ENCODE peak calls at places on chromosomes 12 and 14, in eight cellular contexts. P is endodermal cell; V is hippocampal formation; F is cardiac fibroblast; R is NCI-H1092; U is stimulated activated CD8-positive, alpha-beta memory T cell treated with anti-CD3 and anti-CD28 coated beads, Interleukin-7, amount 100 ng/mL, for 1 hour; T is naive thymus-derived CD8-positive, alpha-beta T cell; K is NCI-H510A treated with DMSO at 0.1 percent for 48 hours. E is an unnamed sample.

GRCh38 chr14:75277796-75278421 is 719 bp upstream of the FOS start:
- DNase-seq in P (no peak), V (no peak), F (peak), R (no peak), U (no peak), T (no peak), K (peak), E (no peak)

GRCh38 chr12:55797550-55797949 is 20.0 kb downstream of the SARNP start:
- DNase-seq in P (no peak), V (no peak), F (no peak), R (no peak), U (no peak), T (no peak), K (no peak), E (no peak)

GRCh38 chr12:108875682-108876361 is 4.1 kb upstream of the DAO start:
- DNase-seq in P (no peak), V (no peak), F (peak), R (no peak), U (no peak), T (no peak), K (no peak), E (no peak)

GRCh38 chr12:43921666-43922337 is 85.9 kb downstream of the TMEM117 start:
- DNase-seq in P (no peak), V (no peak), F (peak), R (no peak), U (no peak), T (no peak), K (no peak), E (no peak)

GRCh38 chr14:39050389-39050788 is 52.6 kb downstream of the SEC23A start:
- DNase-seq in P (no peak), V (no peak), F (peak), R (no peak), U (no peak), T (no peak), K (no peak), E (no peak)

GRCh38 chr12:31712877-31713276 is 15.9 kb downstream of the AMN1 start:
- DNase-seq in P (no peak), V (no peak), F (no peak), R (no peak), U (no peak), T (no peak), K (no peak), E (no peak)

GRCh38 chr14:100895411-100895810 is 8.1 kb downstream of the RTL1 start:
- DNase-seq in P (no peak), V (no peak), F (no peak), R (no peak), U (no peak), T (no peak), K (no peak), E (no peak)

GRCh38 chr12:64746663-64747062 is 12.5 kb downstream of the GNS start:
- DNase-seq in P (no peak), V (no peak), F (peak), R (no peak), U (no peak), T (no peak), K (no peak), E (no peak)

GRCh38 chr12:75766263-75767160 is 255.1 kb upstream of the KRR1 start:
- DNase-seq in P (no peak), V (no peak), F (peak), R (no peak), U (no peak), T (no peak), K (peak), E (no peak)

GRCh38 chr12:202081-202731 is 11.8 kb downstream of the SLC6A12 start:
- DNase-seq in P (peak), V (no peak), F (no peak), R (peak), U (no peak), T (no peak), K (peak), E (no peak)

GRCh38 chr14:23306412-23307145 is at the start of gene BCL2L2:
- DNase-seq in P (peak), V (peak), F (peak), R (peak), U (no peak), T (no peak), K (peak), E (peak)

GRCh38 chr12:40646456-40646855 is 45.8 kb upstream of the CNTN1 start:
- DNase-seq in P (no peak), V (no peak), F (no peak), R (no peak), U (no peak), T (no peak), K (no peak), E (no peak)

GRCh38 chr12:30694971-30695326 is 720 bp downstream of the IPO8 start:
- DNase-seq in P (peak), V (no peak), F (peak), R (peak), U (no peak), T (no peak), K (peak), E (no peak)

GRCh38 chr12:104276192-104277131 is 27.1 kb upstream of the EID3 start:
- DNase-seq in P (no peak), V (no peak), F (no peak), R (peak), U (no peak), T (no peak), K (peak), E (no peak)

GRCh38 chr14:72605096-72605920 is 288.6 kb downstream of the DPF3 start:
- DNase-seq in P (peak), V (no peak), F (no peak), R (no peak), U (no peak), T (no peak), K (no peak), E (no peak)

GRCh38 chr12:106304001-106304421 is 1.5 kb downstream of the TCP11L2 start:
- DNase-seq in P (peak), V (peak), F (no peak), R (no peak), U (no peak), T (peak), K (no peak), E (peak)

GRCh38 chr14:71985538-71986234 is 53.5 kb downstream of the RGS6 start:
- DNase-seq in P (no peak), V (no peak), F (no peak), R (no peak), U (no peak), T (no peak), K (no peak), E (no peak)

GRCh38 chr12:67648306-67649164 is at the start of gene DYRK2:
- DNase-seq in P (peak), V (peak), F (peak), R (peak), U (peak), T (peak), K (peak), E (peak)

GRCh38 chr12:92828565-92828964 is 100.5 kb downstream of the EEA1 start:
- DNase-seq in P (no peak), V (no peak), F (no peak), R (no peak), U (no peak), T (no peak), K (no peak), E (no peak)

GRCh38 chr14:98957211-98958047 is 314.6 kb downstream of the BCL11B start:
- DNase-seq in P (peak), V (no peak), F (peak), R (no peak), U (no peak), T (no peak), K (no peak), E (no peak)

GRCh38 chr12:6352198-6353173 is 10.6 kb upstream of the TNFRSF1A start:
- DNase-seq in P (no peak), V (no peak), F (no peak), R (no peak), U (no peak), T (no peak), K (no peak), E (no peak)

GRCh38 chr12:101116911-101117310 is 93.1 kb downstream of the SLC5A8 start:
- DNase-seq in P (no peak), V (no peak), F (no peak), R (no peak), U (no peak), T (no peak), K (peak), E (no peak)

GRCh38 chr12:30989754-30990153 is 63.2 kb downstream of the TSPAN11 start:
- DNase-seq in P (peak), V (no peak), F (no peak), R (peak), U (no peak), T (no peak), K (peak), E (no peak)

GRCh38 chr12:32889073-32889760 is 7.4 kb downstream of the PKP2 start:
- DNase-seq in P (no peak), V (no peak), F (no peak), R (no peak), U (no peak), T (no peak), K (no peak), E (no peak)

GRCh38 chr14:51424569-51425251 is 184.7 kb downstream of the TMX1 start:
- DNase-seq in P (no peak), V (no peak), F (peak), R (no peak), U (no peak), T (no peak), K (no peak), E (no peak)

GRCh38 chr12:121214171-121214777 is 4.3 kb downstream of the P2RX4 start:
- DNase-seq in P (no peak), V (no peak), F (peak), R (no peak), U (no peak), T (no peak), K (no peak), E (no peak)

GRCh38 chr12:43832506-43833168 is 3.2 kb upstream of the TMEM117 start:
- DNase-seq in P (no peak), V (no peak), F (no peak), R (no peak), U (no peak), T (peak), K (no peak), E (no peak)

GRCh38 chr12:25189656-25190055 is 5.3 kb downstream of the DNAI7 start:
- DNase-seq in P (no peak), V (no peak), F (no peak), R (no peak), U (no peak), T (no peak), K (no peak), E (no peak)

GRCh38 chr12:104684884-104685283 is 228.1 kb downstream of the CHST11 start:
- DNase-seq in P (no peak), V (no peak), F (no peak), R (no peak), U (no peak), T (no peak), K (no peak), E (no peak)

GRCh38 chr12:125228519-125229260 is 163.5 kb downstream of the AACS start:
- DNase-seq in P (peak), V (no peak), F (no peak), R (no peak), U (no peak), T (no peak), K (peak), E (no peak)

GRCh38 chr12:120936197-120936596 is 32.0 kb upstream of the SPPL3 start:
- DNase-seq in P (no peak), V (peak), F (no peak), R (no peak), U (no peak), T (no peak), K (no peak), E (no peak)

GRCh38 chr12:57935839-57936512 is 5.4 kb upstream of the ATP23 start:
- DNase-seq in P (peak), V (peak), F (peak), R (peak), U (peak), T (peak), K (peak), E (peak)

GRCh38 chr14:106802413-106803364 is 1276.3 kb downstream of the TMEM121 start:
- DNase-seq in P (peak), V (no peak), F (no peak), R (peak), U (no peak), T (no peak), K (peak), E (no peak)

GRCh38 chr14:85159726-85160125 is 370.2 kb upstream of the FLRT2 start:
- DNase-seq in P (no peak), V (no peak), F (no peak), R (no peak), U (no peak), T (no peak), K (no peak), E (no peak)

GRCh38 chr14:95222151-95222631 is 64.9 kb upstream of the DICER1 start:
- DNase-seq in P (peak), V (no peak), F (peak), R (no peak), U (no peak), T (no peak), K (no peak), E (no peak)

GRCh38 chr12:54700301-54700700 is 52.1 kb upstream of the DCD start:
- DNase-seq in P (no peak), V (no peak), F (no peak), R (no peak), U (no peak), T (no peak), K (no peak), E (no peak)

GRCh38 chr14:100577986-100578431 is 9.2 kb downstream of the BEGAIN start:
- DNase-seq in P (peak), V (no peak), F (no peak), R (no peak), U (no peak), T (no peak), K (no peak), E (no peak)

E was measured in nucleus accumbens.